ENCODE peak calls at places on chromosomes 12 and 14, in six cellular contexts. Y, P, E, Z, N and C are unnamed samples.

GRCh38 chr12:53459097-53459496 is 7.2 kb downstream of the PCBP2 start:
- DNase-seq in Y (no peak), P (no peak), E (no peak), Z (no peak), N (no peak), C (no peak)

GRCh38 chr12:94941440-94941862 is 62.0 kb downstream of the NDUFA12 start:
- DNase-seq in Y (peak), P (no peak), E (no peak), Z (peak), N (peak), C (peak)

GRCh38 chr12:113386866-113387566 is 16.7 kb downstream of the SDS start:
- DNase-seq in Y (no peak), P (no peak), E (no peak), Z (no peak), N (no peak), C (no peak)

GRCh38 chr14:88628452-88628851 is 65.6 kb downstream of the ZC3H14 start:
- DNase-seq in Y (no peak), P (no peak), E (no peak), Z (no peak), N (no peak), C (no peak)

GRCh38 chr12:130992448-130992847 is 38.7 kb downstream of the ADGRD1 start:
- DNase-seq in Y (no peak), P (no peak), E (no peak), Z (no peak), N (peak), C (no peak)

GRCh38 chr12:60201891-60202290 is 606.1 kb downstream of the SLC16A7 start:
- DNase-seq in Y (no peak), P (no peak), E (no peak), Z (no peak), N (peak), C (no peak)

GRCh38 chr12:108838194-108839010 is 19.0 kb downstream of the SSH1 start:
- DNase-seq in Y (peak), P (peak), E (peak), Z (peak), N (no peak), C (peak)

GRCh38 chr14:73757381-73757780 is 43.2 kb upstream of the PNMA1 start:
- DNase-seq in Y (no peak), P (no peak), E (no peak), Z (no peak), N (no peak), C (no peak)

GRCh38 chr14:36333106-36333505 is 12.7 kb upstream of the MBIP start:
- DNase-seq in Y (no peak), P (no peak), E (no peak), Z (no peak), N (no peak), C (no peak)

GRCh38 chr14:96390965-96391292 is 999 bp upstream of the AK7 start:
- DNase-seq in Y (no peak), P (no peak), E (no peak), Z (no peak), N (no peak), C (no peak)

GRCh38 chr14:45135181-45135580 is 549 bp upstream of the FANCM start:
- DNase-seq in Y (no peak), P (peak), E (peak), Z (no peak), N (peak), C (no peak)